ENCODE peak calls at places on chromosomes 5 and 9, in five cellular contexts. K is hepatocyte; V is adipocyte; E is transverse colon; Q is CD4-positive, alpha-beta memory T cell. A is an unnamed sample.
A peak's percentile ranks its signal among the peaks of the same experiment; 100 is the strongest.

GRCh38 chr5:33614039-33614438 is 173.3 kb downstream of the TARS1 start:
- DNase-seq in K (no peak), V (no peak), E (no peak), Q (no peak), A (no peak)

GRCh38 chr5:170691623-170692022 is 91.9 kb upstream of the GABRP start:
- DNase-seq in K (no peak), V (no peak), E (no peak), Q (no peak), A (no peak)

GRCh38 chr5:119022017-119022745 is 33.8 kb upstream of the DTWD2 start:
- DNase-seq in K (peak; percentile 17), V (peak; percentile 71), E (no peak), Q (peak; percentile 47), A (peak; percentile 58)

GRCh38 chr5:116577064-116577788 is 2.6 kb upstream of the SEMA6A start:
- DNase-seq in K (no peak), V (no peak), E (no peak), Q (no peak), A (no peak)

GRCh38 chr5:93581738-93582414 is 857 bp upstream of the NR2F1-AS1 start:
- DNase-seq in K (no peak), V (peak; percentile 85), E (no peak), Q (no peak), A (peak; percentile 95)

GRCh38 chr5:79135790-79136553 is 24.4 kb downstream of the BHMT start:
- DNase-seq in K (no peak), V (no peak), E (no peak), Q (no peak), A (no peak)

GRCh38 chr9:22037954-22038690 is 29.0 kb upstream of the CDKN2B start:
- DNase-seq in K (no peak), V (peak; percentile 89), E (no peak), Q (peak; percentile 34), A (peak; percentile 65)

GRCh38 chr5:102922839-102923477 is 167.9 kb downstream of the PAM start:
- DNase-seq in K (no peak), V (peak; percentile 51), E (peak; percentile 14), Q (no peak), A (peak; percentile 11)

GRCh38 chr5:17340816-17341215 is 123.4 kb downstream of the BASP1 start:
- DNase-seq in K (no peak), V (peak; percentile 54), E (no peak), Q (no peak), A (peak; percentile 65)

GRCh38 chr5:176533894-176534611 is 3.1 kb downstream of the RNF44 start:
- DNase-seq in K (no peak), V (peak; percentile 28), E (peak; percentile 47), Q (peak; percentile 64), A (no peak)

GRCh38 chr9:128894764-128895163 is 12.8 kb downstream of the LRRC8A start:
- DNase-seq in K (no peak), V (no peak), E (no peak), Q (peak; percentile 38), A (no peak)

GRCh38 chr5:1415626-1416360 is 29.4 kb downstream of the SLC6A3 start:
- DNase-seq in K (no peak), V (no peak), E (no peak), Q (no peak), A (no peak)

GRCh38 chr5:78611161-78611605 is 37.4 kb downstream of the LHFPL2 start:
- DNase-seq in K (peak; percentile 33), V (no peak), E (no peak), Q (no peak), A (peak; percentile 61)

GRCh38 chr5:30387974-30388632 is 805.4 kb upstream of the CDH6 start:
- DNase-seq in K (no peak), V (no peak), E (no peak), Q (no peak), A (no peak)

GRCh38 chr5:53418844-53419243 is 61.6 kb upstream of the FST start:
- DNase-seq in K (no peak), V (peak; percentile 64), E (no peak), Q (no peak), A (peak; percentile 93)

GRCh38 chr5:76980518-76981144 is 27.8 kb downstream of the CRHBP start:
- DNase-seq in K (no peak), V (no peak), E (no peak), Q (no peak), A (no peak)

GRCh38 chr5:149417714-149418368 is 38.7 kb upstream of the IL17B start:
- DNase-seq in K (no peak), V (no peak), E (no peak), Q (no peak), A (peak; percentile 33)

GRCh38 chr5:80192507-80193241 is 63.2 kb downstream of the SERINC5 start:
- DNase-seq in K (no peak), V (peak; percentile 17), E (no peak), Q (peak; percentile 33), A (peak; percentile 26)

GRCh38 chr5:132046915-132047314 is 13.5 kb upstream of the IL3 start:
- DNase-seq in K (no peak), V (no peak), E (no peak), Q (no peak), A (no peak)

GRCh38 chr5:180595381-180596114 is 4.2 kb upstream of the SCGB3A1 start:
- DNase-seq in K (no peak), V (no peak), E (no peak), Q (no peak), A (no peak)

GRCh38 chr5:109992264-109992915 is 302.7 kb downstream of the MAN2A1 start:
- DNase-seq in K (no peak), V (no peak), E (no peak), Q (no peak), A (no peak)

GRCh38 chr5:53017383-53017782 is 28.2 kb downstream of the ITGA2 start:
- DNase-seq in K (no peak), V (no peak), E (no peak), Q (no peak), A (no peak)

GRCh38 chr5:148687427-148687826 is 33.1 kb upstream of the HTR4 start:
- DNase-seq in K (peak; percentile 25), V (no peak), E (no peak), Q (no peak), A (peak; percentile 9)

GRCh38 chr5:151675225-151675955 is 11.3 kb downstream of the SPARC start:
- DNase-seq in K (no peak), V (no peak), E (no peak), Q (no peak), A (peak; percentile 73)

GRCh38 chr5:151670953-151671636 is 15.6 kb downstream of the SPARC start:
- DNase-seq in K (no peak), V (no peak), E (no peak), Q (no peak), A (peak; percentile 75)

GRCh38 chr5:151675956-151676712 is 10.6 kb downstream of the SPARC start:
- DNase-seq in K (no peak), V (no peak), E (no peak), Q (no peak), A (no peak)

GRCh38 chr5:151671979-151672378 is 14.7 kb downstream of the SPARC start:
- DNase-seq in K (peak; percentile 54), V (no peak), E (peak; percentile 32), Q (no peak), A (peak; percentile 66)

GRCh38 chr5:151673421-151673820 is 13.3 kb downstream of the SPARC start:
- DNase-seq in K (no peak), V (no peak), E (no peak), Q (no peak), A (no peak)
- H3K4me1 ChIP-seq in K (peaks cover 54% of the 10 kb centered on the region), V (peaks cover 98% of the 10 kb centered on the region), E (peaks cover 39% of the 10 kb centered on the region), Q (no peaks in the 10 kb centered on the region), A (peaks cover 23% of the 10 kb centered on the region)

GRCh38 chr9:36137392-36138004 is 965 bp downstream of the GLIPR2 start:
- DNase-seq in K (no peak), V (peak; percentile 43), E (peak; percentile 31), Q (no peak), A (peak; percentile 59)

GRCh38 chr9:36138901-36139300 is 2.4 kb downstream of the GLIPR2 start:
- DNase-seq in K (no peak), V (no peak), E (no peak), Q (no peak), A (no peak)

GRCh38 chr9:36136894-36137391 is 410 bp downstream of the GLIPR2 start:
- DNase-seq in K (peak; percentile 29), V (peak; percentile 54), E (no peak), Q (no peak), A (no peak)

GRCh38 chr9:36140086-36141084 is 3.9 kb downstream of the GLIPR2 start:
- DNase-seq in K (no peak), V (no peak), E (no peak), Q (peak; percentile 62), A (no peak)

GRCh38 chr9:36138496-36138895 is 2.0 kb downstream of the GLIPR2 start:
- DNase-seq in K (no peak), V (no peak), E (no peak), Q (no peak), A (no peak)
- H3K4me1 ChIP-seq in K (peaks cover 11% of the 10 kb centered on the region), V (peaks cover 69% of the 10 kb centered on the region), E (peaks cover 63% of the 10 kb centered on the region), Q (peaks cover 75% of the 10 kb centered on the region), A (peaks cover 34% of the 10 kb centered on the region)

GRCh38 chr5:159051431-159052281 is 48.1 kb downstream of the EBF1 start:
- DNase-seq in K (peak; percentile 60), V (peak; percentile 47), E (peak; percentile 35), Q (no peak), A (peak; percentile 61)

GRCh38 chr5:159049844-159050318 is 49.8 kb downstream of the EBF1 start:
- DNase-seq in K (peak; percentile 38), V (peak; percentile 87), E (no peak), Q (no peak), A (peak; percentile 76)

GRCh38 chr5:159052282-159053011 is 47.3 kb downstream of the EBF1 start:
- DNase-seq in K (no peak), V (no peak), E (no peak), Q (no peak), A (peak; percentile 31)

GRCh38 chr5:159048298-159048697 is 51.4 kb downstream of the EBF1 start:
- DNase-seq in K (no peak), V (no peak), E (no peak), Q (no peak), A (no peak)

GRCh38 chr5:159050408-159051091 is 49.2 kb downstream of the EBF1 start:
- DNase-seq in K (no peak), V (peak; percentile 56), E (no peak), Q (no peak), A (peak; percentile 73)
- H3K4me1 ChIP-seq in K (peaks cover 15% of the 10 kb centered on the region), V (peaks cover 76% of the 10 kb centered on the region), E (peaks cover 9% of the 10 kb centered on the region), Q (no peaks in the 10 kb centered on the region), A (peaks cover 3% of the 10 kb centered on the region)

GRCh38 chr5:88839238-88839637 is 43.7 kb downstream of the MEF2C start:
- DNase-seq in K (no peak), V (no peak), E (no peak), Q (no peak), A (no peak)
- H3K4me1 ChIP-seq in K (no peaks in the 10 kb centered on the region), V (peaks cover 12% of the 10 kb centered on the region), E (peaks cover 4% of the 10 kb centered on the region), Q (no peaks in the 10 kb centered on the region), A (peaks cover 2% of the 10 kb centered on the region)

DNA sequence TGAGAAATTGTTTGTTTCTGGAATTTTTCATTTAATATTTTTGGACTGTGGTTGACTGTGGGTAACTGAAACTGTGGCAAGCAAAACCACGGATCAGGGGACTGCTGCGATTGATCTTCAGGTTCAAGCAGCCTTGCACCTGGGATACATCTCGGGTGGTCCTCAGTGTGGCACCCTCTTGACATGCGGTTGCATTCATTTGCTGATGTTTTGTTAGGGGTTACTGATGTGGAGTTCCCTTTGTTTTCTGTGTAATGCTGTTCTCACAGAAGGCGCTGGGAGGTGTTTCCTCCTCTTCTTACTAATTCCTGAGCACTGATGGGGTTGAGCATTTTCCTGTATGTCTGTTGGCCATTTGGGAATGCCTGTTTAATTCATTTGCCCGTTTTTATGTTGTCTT is 60.4 kb downstream of the EHMT1 start:
- DNase-seq in K (no peak), V (no peak), E (no peak), Q (no peak), A (no peak)
- H3K4me1 ChIP-seq in K (peaks cover 35% of the 10 kb centered on the region), V (peaks cover 5% of the 10 kb centered on the region), E (peaks cover 19% of the 10 kb centered on the region), Q (peaks cover 15% of the 10 kb centered on the region), A (peaks cover 30% of the 10 kb centered on the region)